ENCODE peak calls at places on chromosomes 13 and 19, in seven cellular contexts. D is activated CD4-positive, CD25-positive, alpha-beta regulatory T cell treated with anti-CD3 and anti-CD28 coated beads, Interleukin-2, amount 50 U/mL, for 16 hours; W is activated CD4-positive, alpha-beta T cell treated with anti-CD3 and anti-CD28 coated beads, Interleukin-2, amount 10 ng/mL, durations not matched to agents 7 days and 5 days; P is ovary; S is body of pancreas; L is NCI-H1417; J is NCI-H345. I is an unnamed sample.

GRCh38 chr19:5138606-5139594 is 170.0 kb downstream of the KDM4B start:
- DNase-seq in D (peak; percentile 52), W (peak; percentile 89), P (no peak), S (no peak), L (no peak), J (no peak), I (no peak)

GRCh38 chr13:114110091-114110829 is 22.2 kb downstream of the RASA3 start:
- DNase-seq in D (peak; percentile 43), W (peak; percentile 89), P (peak; percentile 14), S (no peak), L (peak; percentile 28), J (peak; percentile 25), I (no peak)

GRCh38 chr13:82657471-82657870 is 1224.8 kb downstream of the SLITRK1 start:
- DNase-seq in D (no peak), W (no peak), P (no peak), S (no peak), L (no peak), J (no peak), I (no peak)

GRCh38 chr19:15622991-15623390 is 8.0 kb downstream of the CYP4F8 start:
- DNase-seq in D (no peak), W (no peak), P (no peak), S (no peak), L (no peak), J (no peak), I (no peak)

GRCh38 chr13:106034201-106034600 is 501.3 kb downstream of the EFNB2 start:
- DNase-seq in D (no peak), W (no peak), P (no peak), S (no peak), L (no peak), J (no peak), I (no peak)

GRCh38 chr13:83168575-83168974 is 713.7 kb downstream of the SLITRK1 start:
- DNase-seq in D (no peak), W (no peak), P (no peak), S (no peak), L (no peak), J (no peak), I (no peak)

GRCh38 chr19:13079542-13079986 is 23.1 kb downstream of the LYL1 start:
- DNase-seq in D (no peak), W (no peak), P (peak; percentile 78), S (no peak), L (no peak), J (peak; percentile 17), I (no peak)

GRCh38 chr19:55836340-55836739 is at the start of gene NLRP4:
- DNase-seq in D (no peak), W (no peak), P (no peak), S (no peak), L (no peak), J (no peak), I (no peak)

GRCh38 chr13:51731759-51732158 is 72.2 kb downstream of the DHRS12 start:
- DNase-seq in D (no peak), W (no peak), P (no peak), S (no peak), L (no peak), J (no peak), I (peak; percentile 26)

GRCh38 chr13:95641961-95642621 is 2.4 kb downstream of the DZIP1 start:
- DNase-seq in D (no peak), W (no peak), P (peak; percentile 51), S (peak; percentile 51), L (peak; percentile 14), J (no peak), I (no peak)

GRCh38 chr13:46288570-46289259 is 77.0 kb downstream of the LRRC63 start:
- DNase-seq in D (no peak), W (peak; percentile 65), P (no peak), S (no peak), L (peak; percentile 64), J (peak; percentile 21), I (peak; percentile 63)

GRCh38 chr13:46575843-46576242 is 22.9 kb downstream of the LRCH1 start:
- DNase-seq in D (no peak), W (no peak), P (no peak), S (no peak), L (no peak), J (no peak), I (no peak)

GRCh38 chr13:20559659-20560356 is 7.1 kb upstream of the IFT88 start:
- DNase-seq in D (no peak), W (no peak), P (no peak), S (no peak), L (no peak), J (no peak), I (no peak)